ENCODE peak calls at places on chromosomes 6 and 20, in eight cellular contexts. B, P, C, Q, D, L, Z and V are unnamed samples.

GRCh38 chr6:3871511-3871910 is 22.3 kb downstream of the FAM50B start:
- ATAC-seq in Z (no peak), Q (no peak), L (no peak), D (no peak), P (no peak), B (no peak), C (no peak), V (no peak)

GRCh38 chr20:52132337-52132736 is 59.2 kb downstream of the ZFP64 start:
- ATAC-seq in B (no peak), Q (no peak), Z (no peak), C (no peak), D (no peak), P (no peak), L (no peak), V (no peak)

GRCh38 chr6:36068603-36069002 is 41.0 kb downstream of the MAPK14 start:
- ATAC-seq in Q (no peak), L (no peak), D (no peak), B (no peak), P (no peak), Z (no peak), C (no peak), V (no peak)

GRCh38 chr6:167113935-167114910 is 8.7 kb upstream of the CCR6 start:
- ATAC-seq in P (no peak), D (peak; percentile 32), C (peak; percentile 26), Q (no peak), L (no peak), B (peak; percentile 70), Z (no peak), V (no peak)

GRCh38 chr6:107493158-107494057 is 3.5 kb downstream of the SOBP start:
- ATAC-seq in D (no peak), L (no peak), B (no peak), Q (no peak), C (peak; percentile 10), Z (no peak), P (no peak), V (no peak)

GRCh38 chr6:43103253-43103876 is 27.3 kb downstream of the PTK7 start:
- ATAC-seq in Q (no peak), C (no peak), Z (no peak), L (no peak), P (no peak), D (no peak), B (no peak), V (no peak)

GRCh38 chr6:119210596-119210995 is 132.1 kb upstream of the FAM184A start:
- ATAC-seq in Q (no peak), L (no peak), D (no peak), B (no peak), P (no peak), C (no peak), Z (no peak), V (no peak)

GRCh38 chr6:106883808-106884262 is 90.7 kb downstream of the CD24 start:
- ATAC-seq in C (no peak), B (peak; percentile 17), P (no peak), L (no peak), Z (peak; percentile 68), D (peak; percentile 77), Q (no peak), V (no peak)

GRCh38 chr6:31471711-31472110 is 26.2 kb upstream of the MICB start:
- ATAC-seq in Z (no peak), Q (no peak), D (no peak), L (no peak), B (no peak), P (no peak), C (no peak), V (no peak)

GRCh38 chr20:41314386-41314785 is 3.1 kb downstream of the ZHX3 start:
- ATAC-seq in L (no peak), D (no peak), B (no peak), Q (no peak), P (no peak), Z (no peak), C (no peak), V (no peak)

GRCh38 chr6:143260857-143261256 is 189.6 kb downstream of the ADAT2 start:
- ATAC-seq in B (no peak), P (no peak), C (no peak), D (no peak), L (peak; percentile 90), Q (no peak), Z (no peak), V (no peak)

GRCh38 chr20:38132910-38133501 is 32.1 kb downstream of the TGM2 start:
- ATAC-seq in B (no peak), D (no peak), Q (no peak), Z (no peak), C (no peak), L (no peak), P (no peak), V (no peak)

DNA sequence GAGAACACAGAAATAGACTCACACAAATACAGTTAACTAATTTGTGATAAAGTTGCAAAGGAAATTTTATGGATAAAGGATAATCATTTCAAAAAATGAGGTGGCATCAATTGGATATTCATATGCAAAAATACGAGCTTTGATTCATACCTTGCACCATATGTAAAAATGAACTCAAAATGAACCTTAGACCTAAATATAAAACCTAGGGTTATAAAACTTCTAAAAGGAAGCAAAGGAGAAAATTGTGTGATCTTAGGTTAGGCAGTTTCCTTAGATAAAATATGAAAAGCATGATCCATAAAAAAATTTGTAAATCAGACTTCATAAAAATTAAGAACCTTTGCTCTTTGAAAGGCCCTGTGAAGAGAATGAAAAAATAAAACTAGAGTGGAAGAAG is 85.5 kb downstream of the F13A1 start:
- ATAC-seq in Z (no peak), Q (no peak), P (no peak), L (no peak), B (peak; percentile 79), C (no peak), D (no peak), V (no peak)
- H3K4me3 ChIP-seq in Z (no peak overlapping the region), Q (no peak overlapping the region), P (no peak overlapping the region), L (no peak overlapping the region), B (no peak overlapping the region), C (no peak overlapping the region), D (no peak overlapping the region), V (no peak overlapping the region)

GRCh38 chr6:129444683-129445082 is 265.3 kb downstream of the ARHGAP18 start:
- ATAC-seq in P (no peak), D (no peak), L (no peak), Z (no peak), C (no peak), Q (no peak), B (no peak), V (no peak)

GRCh38 chr6:129446272-129446851 is 263.6 kb downstream of the ARHGAP18 start:
- ATAC-seq in D (no peak), Q (no peak), B (no peak), L (no peak), C (no peak), Z (no peak), P (no peak), V (no peak)

DNA sequence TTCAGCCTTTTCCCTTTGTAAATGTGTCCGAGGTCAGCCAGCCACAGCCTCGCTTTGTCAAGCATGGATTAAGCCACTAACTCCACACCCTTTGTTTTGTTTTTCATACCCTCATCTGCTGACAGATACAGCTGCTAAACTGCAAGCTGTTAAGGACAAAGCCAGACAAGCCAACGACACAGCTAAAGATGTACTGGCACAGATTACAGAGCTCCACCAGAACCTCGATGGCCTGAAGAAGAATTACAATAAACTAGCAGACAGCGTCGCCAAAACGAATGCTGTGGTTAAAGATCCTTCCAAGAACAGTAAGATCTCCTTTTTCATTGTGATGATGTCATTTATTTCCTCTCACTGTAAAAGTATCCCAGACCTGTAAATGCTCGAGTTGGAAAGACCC is 269.3 kb downstream of the ARHGAP18 start:
- ATAC-seq in P (no peak), B (no peak), L (no peak), C (no peak), D (peak; percentile 83), Z (no peak), Q (no peak), V (no peak)
- TF ChIP-seq CTCF in P (no peak), B (no peak), L (no peak), C (no peak), D (no peak), Z (no peak), Q (no peak), V (no peak)

GRCh38 chr6:41546866-41547798 is 951 bp downstream of the FOXP4 start:
- ATAC-seq in D (peak; percentile 60), Q (peak; percentile 16), L (peak; percentile 41), P (peak; percentile 42), B (peak; percentile 30), Z (peak; percentile 62), C (peak; percentile 24), V (peak; percentile 19)

GRCh38 chr6:41547799-41548097 is 1.6 kb downstream of the FOXP4 start:
- ATAC-seq in P (no peak), D (no peak), Q (no peak), B (peak; percentile 2), L (peak; percentile 3), C (peak; percentile 16), Z (no peak), V (no peak)

GRCh38 chr6:41549673-41550072 is 3.5 kb downstream of the FOXP4 start:
- ATAC-seq in D (no peak), L (no peak), B (no peak), Z (no peak), Q (no peak), P (no peak), C (no peak), V (no peak)

GRCh38 chr6:41548841-41549642 is 2.9 kb downstream of the FOXP4 start:
- ATAC-seq in Q (no peak), B (no peak), L (no peak), D (no peak), P (no peak), C (no peak), Z (no peak), V (no peak)

DNA sequence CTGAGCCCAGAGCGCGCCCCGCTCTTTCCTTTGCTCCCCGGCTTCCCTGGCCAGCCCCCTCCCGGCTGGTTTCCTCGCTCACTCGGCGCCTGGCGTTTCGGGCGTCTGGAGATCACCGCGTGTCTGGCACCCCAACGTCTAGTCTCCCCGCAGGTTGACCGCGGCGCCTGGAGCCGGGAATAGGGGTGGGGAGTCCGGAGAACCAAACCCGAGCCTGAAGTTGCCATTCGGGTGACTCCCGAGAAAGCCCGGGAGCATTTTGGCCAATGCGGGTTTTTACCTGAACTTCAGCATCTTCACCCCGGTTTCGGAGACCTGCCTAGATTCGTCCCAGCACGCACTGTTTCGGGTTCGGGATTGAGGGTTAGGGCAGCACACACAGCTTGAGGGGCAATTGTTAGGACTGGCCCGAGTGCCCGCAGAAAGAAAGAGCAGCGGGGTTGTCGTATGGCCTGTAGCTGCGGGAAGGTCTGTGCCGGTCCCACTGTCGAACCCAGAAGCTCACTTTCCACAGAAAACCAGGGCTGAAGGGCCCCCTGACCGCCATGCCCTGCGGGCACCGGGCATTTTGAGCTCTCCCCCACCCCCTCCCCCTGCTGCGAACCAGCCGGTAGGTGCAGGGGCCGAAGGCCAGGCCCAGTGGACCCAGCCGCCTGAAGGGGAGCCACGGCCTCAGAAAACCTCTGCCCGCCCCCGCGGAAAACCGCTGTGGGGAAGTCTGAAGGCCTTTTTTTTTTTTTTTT is 2.1 kb downstream of the FOXP4 start:
- ATAC-seq in Z (no peak), Q (peak; percentile 5), B (no peak), L (no peak), D (no peak), C (peak; percentile 8), P (no peak), V (no peak)
- H3K4me1 ChIP-seq in Z (peaks cover 23% of the 10 kb centered on the region), Q (peaks cover 30% of the 10 kb centered on the region), B (peaks cover 13% of the 10 kb centered on the region), L (peaks cover 15% of the 10 kb centered on the region), D (peaks cover 19% of the 10 kb centered on the region), C (peaks cover 55% of the 10 kb centered on the region), P (peaks cover 64% of the 10 kb centered on the region), V (peaks cover 70% of the 10 kb centered on the region)

DNA sequence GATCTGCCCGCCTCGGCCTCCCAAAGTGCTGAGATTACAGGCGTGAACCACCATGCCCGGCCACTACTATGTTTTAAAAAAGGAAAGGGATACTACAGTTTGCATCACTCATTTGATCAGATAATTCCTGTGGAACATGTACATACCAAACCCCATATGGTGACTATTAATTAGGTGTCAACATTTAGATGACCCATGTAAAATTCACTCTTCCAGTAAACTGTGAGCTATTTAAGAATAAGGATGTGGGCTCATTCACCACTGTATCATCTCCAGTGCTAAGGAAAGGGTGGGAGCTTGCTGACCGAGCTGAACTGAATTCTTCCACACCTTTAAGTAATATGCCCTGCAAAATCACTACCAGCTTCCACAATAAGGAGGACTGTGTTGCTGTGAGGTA is 127.5 kb downstream of the BTBD9 start:
- ATAC-seq in B (no peak), Z (no peak), D (no peak), L (no peak), C (no peak), Q (no peak), P (no peak), V (no peak)
- H3K4me3 ChIP-seq in B (no peak overlapping the region), Z (no peak overlapping the region), D (no peak overlapping the region), L (no peak overlapping the region), C (no peak overlapping the region), Q (no peak overlapping the region), P (no peak overlapping the region), V (no peak overlapping the region)